ENCODE peak calls at places on chromosomes 3 and 15, in five cellular contexts. J is glutamatergic neuron, Y is foreskin fibroblast, F is upper lobe of right lung, C is hepatocyte. V is an unnamed sample.

GRCh38 chr3:78941587-78941986 is 826.2 kb downstream of the ROBO1 start:
- DNase-seq in F (no peak), C (peak), J (no peak), Y (peak), V (peak)

GRCh38 chr3:39133093-39133490 is 20.3 kb downstream of the CSRNP1 start:
- DNase-seq in C (no peak), F (no peak), Y (no peak), J (no peak), V (no peak)

GRCh38 chr15:43229977-43230376 is 9.2 kb upstream of the EPB42 start:
- DNase-seq in J (no peak), C (no peak), Y (no peak), F (no peak), V (no peak)

GRCh38 chr3:150073031-150073430 is 102.3 kb upstream of the PFN2 start:
- DNase-seq in F (no peak), J (no peak), Y (peak), C (no peak), V (no peak)

GRCh38 chr15:99857836-99858235 is 124.6 kb upstream of the LYSMD4 start:
- DNase-seq in F (no peak), Y (no peak), J (no peak), C (no peak), V (no peak)

GRCh38 chr3:128289534-128289933 is 136.3 kb downstream of the EEFSEC start:
- DNase-seq in C (no peak), J (no peak), F (no peak), Y (no peak), V (no peak)

GRCh38 chr3:42605550-42606173 is 5.2 kb downstream of the NKTR start:
- DNase-seq in Y (no peak), F (no peak), C (no peak), J (no peak), V (peak)

GRCh38 chr3:180382781-180383180 is 219.2 kb upstream of the TTC14 start:
- DNase-seq in J (no peak), Y (no peak), C (no peak), F (no peak), V (no peak)

GRCh38 chr3:66490984-66491383 is 9.8 kb downstream of the LRIG1 start:
- DNase-seq in Y (peak), J (no peak), F (no peak), C (no peak), V (no peak)

GRCh38 chr3:181486496-181486895 is 225.2 kb upstream of the SOX2 start:
- DNase-seq in F (no peak), Y (no peak), J (no peak), C (no peak), V (no peak)

GRCh38 chr3:39763390-39763789 is 46.0 kb upstream of the MYRIP start:
- DNase-seq in Y (no peak), F (no peak), C (no peak), J (no peak), V (no peak)

GRCh38 chr15:97728791-97729190 is 231.7 kb upstream of the ARRDC4 start:
- DNase-seq in C (no peak), J (no peak), Y (no peak), F (no peak), V (no peak)

GRCh38 chr15:45648521-45649200 is 13.8 kb downstream of the SQOR start:
- DNase-seq in Y (peak), F (no peak), J (no peak), C (peak), V (peak)

GRCh38 chr3:177589921-177590336 is 392.6 kb upstream of the TBL1XR1 start:
- DNase-seq in J (no peak), Y (peak), C (peak), F (no peak), V (peak)

GRCh38 chr15:77864211-77865105 is 213.1 kb downstream of the TBC1D2B start:
- DNase-seq in Y (no peak), C (no peak), F (peak), J (no peak), V (no peak)

GRCh38 chr3:31959951-31960792 is 20.9 kb downstream of the OSBPL10 start:
- DNase-seq in C (no peak), F (no peak), Y (peak), J (no peak), V (no peak)

GRCh38 chr15:98451268-98451667 is 197.1 kb upstream of the IGF1R start:
- DNase-seq in C (no peak), J (no peak), F (no peak), Y (no peak), V (no peak)

GRCh38 chr3:58924581-58924980 is 125.2 kb downstream of the CFAP20DC start:
- DNase-seq in J (no peak), F (no peak), C (no peak), Y (peak), V (peak)

GRCh38 chr3:69320867-69321266 is 65.0 kb downstream of the FRMD4B start:
- DNase-seq in F (no peak), C (no peak), J (no peak), Y (no peak), V (no peak)

GRCh38 chr15:89116404-89116803 is 28.1 kb downstream of the ABHD2 start:
- DNase-seq in C (no peak), J (no peak), F (no peak), Y (no peak), V (no peak)

GRCh38 chr3:128439226-128439625 is 27.5 kb downstream of the DNAJB8 start:
- DNase-seq in J (no peak), Y (peak), C (no peak), F (no peak), V (peak)

GRCh38 chr3:16485024-16485992 is 28.2 kb downstream of the RFTN1 start:
- DNase-seq in J (no peak), Y (no peak), C (no peak), F (no peak), V (no peak)

DNA sequence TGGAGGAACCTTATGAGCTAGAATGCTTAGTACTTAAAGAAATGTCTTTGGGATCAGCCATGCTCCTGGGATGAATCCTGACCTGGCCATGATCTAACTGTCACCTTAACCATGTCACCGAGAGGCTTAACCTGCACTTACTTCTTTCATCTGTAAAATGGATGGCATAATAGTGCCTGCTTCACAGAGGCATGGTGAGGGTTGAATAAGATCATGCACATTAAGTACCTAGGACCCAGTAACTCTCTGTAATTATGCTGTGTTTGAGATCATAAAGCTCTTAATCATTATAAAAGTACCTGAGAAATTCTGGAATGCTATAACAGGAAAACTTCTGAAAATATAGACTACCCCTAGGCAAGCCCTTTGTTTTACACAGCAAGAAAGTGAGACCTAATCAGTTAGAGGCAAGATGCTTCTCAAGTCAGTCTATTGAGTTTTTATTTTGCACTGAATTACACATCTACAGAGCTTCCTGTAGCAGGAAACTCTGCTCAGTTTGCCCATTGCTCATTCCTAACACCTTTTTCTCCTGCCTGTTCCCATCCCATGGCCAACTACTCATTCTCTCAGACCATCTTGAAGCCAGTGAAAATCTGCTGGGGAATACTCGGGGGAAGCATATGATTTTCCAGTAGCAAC is 1015.5 kb upstream of the CFAP20DC start:
- DNase-seq in F (no peak), J (no peak), C (no peak), Y (no peak), V (no peak)
- TF ChIP-seq CTCF in F (no peak), J (no peak), C (no peak), Y (no peak), V (no peak)

DNA sequence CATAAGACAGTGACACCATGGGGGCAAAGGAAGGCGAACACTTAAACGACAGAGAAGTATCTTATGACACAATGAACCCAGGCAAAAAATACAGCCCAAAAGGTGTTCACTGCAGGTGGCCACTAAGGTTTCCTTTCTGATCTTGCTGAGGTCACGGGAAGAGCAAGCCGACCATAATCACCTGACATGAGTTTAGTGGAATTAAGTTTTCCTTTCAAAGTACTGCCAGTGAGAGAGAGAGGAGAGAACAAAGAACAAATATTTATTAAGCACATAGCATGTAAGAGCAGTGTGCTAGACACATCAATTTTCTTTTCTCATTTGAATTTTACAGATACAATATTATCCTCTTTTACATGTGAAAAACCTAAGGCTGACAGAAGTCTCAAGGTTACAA is 102.3 kb downstream of the NR1I2 start:
- DNase-seq in J (no peak), F (no peak), C (no peak), Y (no peak), V (no peak)
- TF ChIP-seq CTCF in J (no peak), F (no peak), C (no peak), Y (no peak), V (no peak)

GRCh38 chr3:183766107-183766506 is 59.3 kb downstream of the MAP6D1 start:
- DNase-seq in F (no peak), C (no peak), J (no peak), Y (no peak), V (no peak)
- TF ChIP-seq CTCF in F (no peak), C (no peak), J (no peak), Y (no peak), V (no peak)

GRCh38 chr3:81869380-81869779 is 107.9 kb upstream of the GBE1 start:
- DNase-seq in J (no peak), C (no peak), Y (no peak), F (no peak), V (no peak)

GRCh38 chr3:81868597-81868996 is 107.2 kb upstream of the GBE1 start:
- DNase-seq in F (no peak), Y (no peak), J (no peak), C (no peak), V (no peak)

GRCh38 chr3:81872566-81872965 is 111.1 kb upstream of the GBE1 start:
- DNase-seq in J (no peak), Y (peak), F (no peak), C (no peak), V (no peak)

GRCh38 chr3:81874738-81875137 is 113.3 kb upstream of the GBE1 start:
- DNase-seq in C (no peak), J (no peak), F (no peak), Y (peak), V (no peak)

GRCh38 chr3:81871358-81872152 is 110.1 kb upstream of the GBE1 start:
- DNase-seq in J (no peak), C (peak), Y (peak), F (no peak), V (no peak)
- TF ChIP-seq CTCF in J (peak), C (peak), Y (no peak), F (peak), V (peak)

GRCh38 chr3:10473581-10474438 is 31.6 kb downstream of the ATP2B2 start:
- DNase-seq in C (no peak), Y (no peak), J (no peak), F (no peak), V (no peak)
- TF ChIP-seq CTCF in C (no peak), Y (no peak), J (no peak), F (no peak), V (no peak)

V was measured in HFFc6.